ENCODE peak calls at places on chromosome 17, in nine cellular contexts. V, Z, F, I, J, O, P, S and U are unnamed samples.

GRCh38 chr17:12680993-12681392 is 15.3 kb downstream of the MYOCD start:
- DNase-seq in V (no peak), Z (no peak), F (no peak), I (no peak), J (no peak), O (no peak), P (no peak), S (no peak), U (no peak)

GRCh38 chr17:47686661-47687327 is 7.2 kb upstream of the TBKBP1 start:
- DNase-seq in V (no peak), Z (peak; percentile 64), F (no peak), I (no peak), J (peak; percentile 34), O (no peak), P (no peak), S (peak; percentile 77), U (no peak)

GRCh38 chr17:57911834-57912673 is 43.2 kb downstream of the CUEDC1 start:
- DNase-seq in V (peak; percentile 82), Z (peak; percentile 50), F (no peak), I (no peak), J (peak; percentile 46), O (no peak), P (no peak), S (peak; percentile 94), U (no peak)

GRCh38 chr17:80847506-80848230 is 144.0 kb upstream of the CHMP6 start:
- DNase-seq in V (no peak), Z (no peak), F (no peak), I (no peak), J (no peak), O (peak; percentile 67), P (no peak), S (no peak), U (no peak)

GRCh38 chr17:37413875-37414519 is 7.3 kb downstream of the TADA2A start:
- DNase-seq in V (no peak), Z (peak; percentile 25), F (no peak), I (no peak), J (peak; percentile 10), O (no peak), P (no peak), S (no peak), U (no peak)

GRCh38 chr17:30244853-30245385 is 9.4 kb upstream of the SLC6A4 start:
- DNase-seq in V (no peak), Z (peak; percentile 85), F (no peak), I (no peak), J (peak; percentile 74), O (peak; percentile 14), P (no peak), S (no peak), U (no peak)

GRCh38 chr17:63442549-63443035 is 3.5 kb downstream of the CYB561 start:
- DNase-seq in V (no peak), Z (no peak), F (no peak), I (peak; percentile 52), J (no peak), O (no peak), P (no peak), S (no peak), U (no peak)

GRCh38 chr17:10121971-10122707 is 76.3 kb downstream of the GAS7 start:
- DNase-seq in V (no peak), Z (peak; percentile 34), F (peak; percentile 19), I (peak; percentile 90), J (no peak), O (no peak), P (no peak), S (no peak), U (no peak)

GRCh38 chr17:54967621-54968258 is 714 bp downstream of the COX11 start:
- DNase-seq in V (no peak), Z (peak; percentile 66), F (no peak), I (peak; percentile 31), J (peak; percentile 30), O (no peak), P (no peak), S (peak; percentile 39), U (no peak)

GRCh38 chr17:34736611-34737010 is 157.2 kb downstream of the TMEM132E start:
- DNase-seq in V (no peak), Z (no peak), F (no peak), I (no peak), J (no peak), O (no peak), P (no peak), S (no peak), U (no peak)

GRCh38 chr17:21239680-21240374 is 13.4 kb downstream of the NATD1 start:
- DNase-seq in V (no peak), Z (peak; percentile 36), F (no peak), I (peak; percentile 43), J (peak; percentile 33), O (no peak), P (no peak), S (peak; percentile 24), U (no peak)

GRCh38 chr17:40338058-40338457 is 26.5 kb downstream of the GJD3 start:
- DNase-seq in V (no peak), Z (no peak), F (no peak), I (peak; percentile 85), J (no peak), O (no peak), P (no peak), S (no peak), U (no peak)

GRCh38 chr17:82976982-82977488 is 102.4 kb upstream of the METRNL start:
- DNase-seq in V (no peak), Z (no peak), F (no peak), I (no peak), J (no peak), O (no peak), P (no peak), S (no peak), U (no peak)

GRCh38 chr17:78127240-78127887 is 1.2 kb downstream of the TMC6 start:
- DNase-seq in V (no peak), Z (no peak), F (no peak), I (peak; percentile 91), J (no peak), O (peak; percentile 96), P (peak; percentile 78), S (peak; percentile 63), U (no peak)

GRCh38 chr17:75271233-75271954 is 363 bp upstream of the MIF4GD start:
- DNase-seq in V (peak; percentile 87), Z (no peak), F (no peak), I (peak; percentile 87), J (peak; percentile 79), O (peak; percentile 98), P (peak; percentile 92), S (peak; percentile 81), U (no peak)

GRCh38 chr17:31140127-31140526 is 45.4 kb downstream of the NF1 start:
- DNase-seq in V (no peak), Z (no peak), F (no peak), I (no peak), J (no peak), O (no peak), P (no peak), S (no peak), U (no peak)

GRCh38 chr17:71824671-71825070 is 296.1 kb upstream of the SOX9 start:
- DNase-seq in V (no peak), Z (no peak), F (no peak), I (no peak), J (peak; percentile 22), O (no peak), P (no peak), S (no peak), U (no peak)

GRCh38 chr17:48123111-48123510 is 15.5 kb downstream of the SNX11 start:
- DNase-seq in V (no peak), Z (no peak), F (no peak), I (no peak), J (no peak), O (no peak), P (no peak), S (no peak), U (no peak)

GRCh38 chr17:5078106-5079028 is at the start of gene ZFP3:
- DNase-seq in V (peak; percentile 87), Z (peak; percentile 80), F (peak; percentile 56), I (peak; percentile 74), J (peak; percentile 68), O (peak; percentile 97), P (peak; percentile 95), S (peak; percentile 84), U (peak; percentile 68)
- H3K4me3 ChIP-seq in V (peak within 1 kb of the TSS; percentile 63), Z (peak within 1 kb of the TSS; percentile 62), F (peak within 1 kb of the TSS; percentile 67), I (peak within 1 kb of the TSS; percentile 8), J (peak within 1 kb of the TSS; percentile 72), O (peak within 1 kb of the TSS; percentile 78), P (peak within 1 kb of the TSS; percentile 78), S (peak within 1 kb of the TSS; percentile 93), U (peak within 1 kb of the TSS; percentile 69)

GRCh38 chr17:28675980-28676379 is 14.0 kb downstream of the SUPT6H start:
- DNase-seq in V (no peak), Z (no peak), F (no peak), I (peak; percentile 20), J (peak; percentile 54), O (no peak), P (no peak), S (no peak), U (no peak)
- TF ChIP-seq CTCF in V (no peak), Z (no peak), F (peak; percentile 45), I (peak; percentile 32), J (peak; percentile 70), O (peak; percentile 14), P (peak; percentile 42), S (no peak), U (peak; percentile 47)

GRCh38 chr17:50219939-50220465 is 18.6 kb upstream of the COL1A1 start:
- DNase-seq in V (no peak), Z (peak; percentile 65), F (no peak), I (no peak), J (no peak), O (no peak), P (no peak), S (peak; percentile 30), U (no peak)
- H3K4me3 ChIP-seq in V (no peak overlapping the region), Z (no peak overlapping the region), F (no peak overlapping the region), I (no peak overlapping the region), J (no peak overlapping the region), O (no peak overlapping the region), P (no peak overlapping the region), S (no peak overlapping the region), U (no peak overlapping the region)

DNA sequence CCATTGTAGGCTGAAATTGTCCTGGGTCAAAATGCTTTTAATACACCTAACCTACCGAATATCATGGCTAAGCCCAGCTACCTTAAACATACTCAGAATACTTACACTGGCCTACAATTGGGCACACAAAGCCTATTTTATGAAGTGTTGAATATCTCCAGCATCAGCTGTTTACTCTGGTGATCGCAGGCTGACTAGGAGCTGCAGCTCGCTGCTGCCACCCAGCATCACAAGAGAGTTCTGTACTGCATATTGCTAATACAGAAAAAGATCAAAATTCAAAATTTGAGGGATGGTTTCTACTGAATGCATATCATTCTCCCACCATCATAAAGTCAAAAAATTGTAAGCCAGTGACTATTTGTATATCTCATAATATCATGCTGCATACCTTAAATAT is 55.3 kb downstream of the ULK2 start:
- DNase-seq in V (no peak), Z (peak; percentile 10), F (no peak), I (peak; percentile 34), J (peak; percentile 18), O (no peak), P (no peak), S (no peak), U (no peak)
- TF ChIP-seq CTCF in V (no peak), Z (peak; percentile 20), F (peak; percentile 19), I (peak; percentile 47), J (peak; percentile 54), O (no peak), P (peak; percentile 43), S (no peak), U (peak; percentile 30)